ENCODE peak calls at places on chromosomes 16 and 17, in six cellular contexts. X is NAMALWA, S is nephron progenitor cell, C is C1 segment of cervical spinal cord, Q is Peyer's patch, R is left ventricle myocardium inferior. M is an unnamed sample.

GRCh38 chr16:1666316-1666715 is 11.8 kb upstream of the JPT2 start:
- DNase-seq in C (no peak), X (no peak), S (no peak), R (no peak), Q (no peak), M (no peak)

GRCh38 chr16:81578636-81579413 is 134.2 kb downstream of the CMIP start:
- DNase-seq in Q (no peak), S (no peak), R (no peak), C (no peak), X (no peak), M (no peak)

GRCh38 chr16:4677390-4677789 is 16.0 kb upstream of the NUDT16L1 start:
- DNase-seq in Q (no peak), R (peak), C (no peak), X (no peak), S (no peak), M (no peak)

GRCh38 chr17:6327007-6327406 is 107.9 kb downstream of the AIPL1 start:
- DNase-seq in X (peak), S (no peak), C (no peak), R (peak), Q (no peak), M (no peak)

GRCh38 chr17:17818088-17818526 is 18.7 kb downstream of the SREBF1 start:
- DNase-seq in X (no peak), R (no peak), S (no peak), Q (peak), C (no peak), M (no peak)

GRCh38 chr17:8137645-8138342 is 13.9 kb upstream of the HES7 start:
- DNase-seq in S (no peak), Q (peak), R (no peak), C (no peak), X (no peak), M (no peak)

GRCh38 chr17:7835818-7836595 is 2.0 kb downstream of the KDM6B start:
- DNase-seq in R (peak), Q (peak), S (peak), C (peak), X (no peak), M (peak)

GRCh38 chr16:67421030-67421429 is 4.8 kb upstream of the ZDHHC1 start:
- DNase-seq in S (no peak), X (no peak), C (no peak), Q (no peak), R (no peak), M (no peak)

GRCh38 chr17:58527306-58527705 is 12.9 kb upstream of the MTMR4 start:
- DNase-seq in R (no peak), C (peak), Q (no peak), X (peak), S (no peak), M (no peak)

GRCh38 chr16:72409428-72409827 is 237.5 kb upstream of the PMFBP1 start:
- DNase-seq in C (no peak), R (no peak), X (no peak), Q (no peak), S (no peak), M (no peak)